ENCODE peak calls at places on chromosomes 6 and 20, in six cellular contexts. Q is left lung, R is GM06990, T is fibroblast of the aortic adventitia, H is esophagus squamous epithelium, D is GM23338. V is an unnamed sample.

GRCh38 chr6:35084041-35084491 is 57.1 kb downstream of the TCP11 start:
- DNase-seq in D (no peak), Q (no peak), H (no peak), T (no peak), R (no peak), V (peak; percentile 17)

GRCh38 chr20:33501000-33501399 is 11.1 kb downstream of the CBFA2T2 start:
- DNase-seq in D (no peak), Q (no peak), T (no peak), H (no peak), R (no peak), V (no peak)

GRCh38 chr20:49987868-49988690 is 5.3 kb downstream of the SNAI1 start:
- DNase-seq in R (no peak), T (no peak), Q (no peak), D (no peak), H (no peak), V (no peak)

GRCh38 chr6:136525586-136526195 is 24.5 kb downstream of the MAP7 start:
- DNase-seq in H (no peak), R (no peak), D (no peak), Q (no peak), T (no peak), V (no peak)

GRCh38 chr20:20561172-20561571 is 151.3 kb downstream of the RALGAPA2 start:
- DNase-seq in H (no peak), R (no peak), Q (no peak), D (peak; percentile 33), T (no peak), V (no peak)

GRCh38 chr20:53639647-53640440 is 46.2 kb upstream of the ZNF217 start:
- DNase-seq in T (no peak), D (no peak), R (no peak), Q (no peak), H (no peak), V (no peak)

GRCh38 chr6:159692303-159693127 is 526 bp downstream of the SOD2 start:
- DNase-seq in Q (peak; percentile 81), D (peak; percentile 51), H (peak; percentile 21), R (peak; percentile 71), T (peak; percentile 47), V (peak; percentile 70)

GRCh38 chr6:36610576-36611336 is 16.6 kb downstream of the SRSF3 start:
- DNase-seq in Q (no peak), H (no peak), T (no peak), D (no peak), R (no peak), V (no peak)

GRCh38 chr6:75481936-75482593 is 11.5 kb downstream of the FILIP1 start:
- DNase-seq in R (no peak), T (peak; percentile 92), H (no peak), Q (no peak), D (no peak), V (no peak)

GRCh38 chr20:1118004-1118335 is 432 bp upstream of the PSMF1 start:
- DNase-seq in D (no peak), Q (no peak), R (no peak), T (no peak), H (no peak), V (no peak)

GRCh38 chr6:147711511-147711910 is 203.0 kb downstream of the SAMD5 start:
- DNase-seq in T (no peak), D (no peak), H (no peak), Q (no peak), R (no peak), V (no peak)

GRCh38 chr6:11144393-11144829 is 32.9 kb upstream of the ERVFRD-1 start:
- DNase-seq in H (peak; percentile 2), T (peak; percentile 76), Q (peak; percentile 82), R (no peak), D (peak; percentile 87), V (peak; percentile 82)

GRCh38 chr20:48626226-48626937 is 201.4 kb downstream of the PREX1 start:
- DNase-seq in D (no peak), R (no peak), T (no peak), H (no peak), Q (no peak), V (no peak)

GRCh38 chr6:17928514-17929430 is 58.7 kb downstream of the KIF13A start:
- DNase-seq in T (peak; percentile 78), R (no peak), H (no peak), D (no peak), Q (no peak), V (no peak)

GRCh38 chr6:18380165-18380564 is 7.0 kb upstream of the RNF144B start:
- DNase-seq in D (no peak), T (no peak), Q (no peak), H (no peak), R (no peak), V (no peak)

GRCh38 chr20:44422083-44422482 is 53.6 kb upstream of the TTPAL start:
- DNase-seq in Q (no peak), R (no peak), D (no peak), H (no peak), T (peak; percentile 51), V (no peak)

GRCh38 chr6:142744836-142745235 is 200.1 kb downstream of the HIVEP2 start:
- DNase-seq in H (no peak), T (no peak), D (no peak), Q (no peak), R (no peak), V (no peak)

GRCh38 chr6:16224409-16224808 is 14.0 kb upstream of the GMPR start:
- DNase-seq in R (no peak), Q (no peak), D (no peak), H (no peak), T (no peak), V (no peak)

GRCh38 chr20:34420146-34420545 is 57.1 kb downstream of the ITCH start:
- DNase-seq in T (no peak), D (no peak), Q (no peak), R (no peak), H (no peak), V (no peak)

GRCh38 chr20:23245553-23246128 is 105.0 kb upstream of the NXT1 start:
- DNase-seq in T (peak; percentile 51), D (peak; percentile 80), Q (peak; percentile 76), R (peak; percentile 48), H (no peak), V (peak; percentile 83)

GRCh38 chr20:8662433-8662954 is 406.4 kb upstream of the PLCB4 start:
- DNase-seq in R (no peak), Q (no peak), T (no peak), D (no peak), H (no peak), V (no peak)

GRCh38 chr6:44342052-44342451 is 398 bp upstream of the SPATS1 start:
- DNase-seq in T (peak; percentile 6), D (no peak), H (no peak), Q (no peak), R (no peak), V (no peak)

GRCh38 chr6:53306819-53307347 is 41.9 kb downstream of the ELOVL5 start:
- DNase-seq in D (no peak), Q (no peak), R (peak; percentile 80), T (no peak), H (no peak), V (peak; percentile 45)

GRCh38 chr6:90610291-90610670 is 23.4 kb upstream of the MAP3K7 start:
- DNase-seq in R (peak; percentile 18), H (no peak), Q (no peak), T (peak; percentile 5), D (peak; percentile 23), V (no peak)

GRCh38 chr6:107419747-107420146 is 39.6 kb downstream of the PDSS2 start:
- DNase-seq in H (no peak), R (no peak), D (no peak), Q (no peak), T (no peak), V (no peak)

GRCh38 chr20:23178806-23179205 is 92.7 kb upstream of the CD93 start:
- DNase-seq in Q (no peak), D (no peak), H (no peak), R (no peak), T (peak; percentile 60), V (no peak)

GRCh38 chr20:4684837-4685413 is 36.8 kb upstream of the PRND start:
- DNase-seq in H (no peak), Q (no peak), T (peak; percentile 43), D (no peak), R (no peak), V (no peak)

GRCh38 chr6:11277275-11278206 is 45.1 kb upstream of the NEDD9 start:
- DNase-seq in H (no peak), D (peak; percentile 88), Q (peak; percentile 48), T (peak; percentile 16), R (peak; percentile 59), V (peak; percentile 83)

DNA sequence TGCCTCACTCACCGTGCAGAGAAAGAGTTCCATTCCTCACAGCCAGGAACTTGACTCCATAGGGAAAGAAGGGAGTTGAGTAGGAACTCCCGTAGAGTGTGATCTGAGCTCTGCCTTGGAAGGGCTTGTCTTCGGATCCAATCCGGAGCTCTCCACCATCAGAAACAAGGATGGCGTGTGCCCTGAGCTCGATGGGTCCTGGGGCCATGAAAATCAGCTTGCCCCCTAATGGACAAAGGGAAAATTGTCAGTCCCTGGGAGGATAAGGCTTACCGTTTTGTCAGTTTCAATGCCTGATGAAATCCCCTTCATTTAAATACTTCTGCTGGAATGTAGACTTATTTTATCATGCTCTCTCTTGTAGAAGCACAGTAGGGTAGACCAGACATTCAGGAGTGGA is 153.3 kb downstream of the PKHD1 start:
- DNase-seq in T (no peak), H (no peak), R (no peak), Q (no peak), D (peak; percentile 84), V (peak; percentile 28)
- TF ChIP-seq CTCF in T (no peak), H (no peak), R (peak; percentile 70), Q (no peak), D (peak; percentile 65), V (peak; percentile 40)

GRCh38 chr6:118864330-118865166 is 29.4 kb upstream of the ASF1A start:
- DNase-seq in H (no peak), R (no peak), D (no peak), Q (no peak), T (no peak), V (peak; percentile 16)
- TF ChIP-seq CTCF in H (no peak), R (no peak), D (no peak), Q (no peak), T (no peak), V (no peak)

GRCh38 chr6:82738773-82739172 is 326.9 kb downstream of the UBE3D start:
- DNase-seq in D (no peak), Q (no peak), T (no peak), R (no peak), H (no peak), V (no peak)
- TF ChIP-seq CTCF in D (no peak), Q (no peak), T (no peak), R (no peak), H (no peak), V (no peak)

DNA sequence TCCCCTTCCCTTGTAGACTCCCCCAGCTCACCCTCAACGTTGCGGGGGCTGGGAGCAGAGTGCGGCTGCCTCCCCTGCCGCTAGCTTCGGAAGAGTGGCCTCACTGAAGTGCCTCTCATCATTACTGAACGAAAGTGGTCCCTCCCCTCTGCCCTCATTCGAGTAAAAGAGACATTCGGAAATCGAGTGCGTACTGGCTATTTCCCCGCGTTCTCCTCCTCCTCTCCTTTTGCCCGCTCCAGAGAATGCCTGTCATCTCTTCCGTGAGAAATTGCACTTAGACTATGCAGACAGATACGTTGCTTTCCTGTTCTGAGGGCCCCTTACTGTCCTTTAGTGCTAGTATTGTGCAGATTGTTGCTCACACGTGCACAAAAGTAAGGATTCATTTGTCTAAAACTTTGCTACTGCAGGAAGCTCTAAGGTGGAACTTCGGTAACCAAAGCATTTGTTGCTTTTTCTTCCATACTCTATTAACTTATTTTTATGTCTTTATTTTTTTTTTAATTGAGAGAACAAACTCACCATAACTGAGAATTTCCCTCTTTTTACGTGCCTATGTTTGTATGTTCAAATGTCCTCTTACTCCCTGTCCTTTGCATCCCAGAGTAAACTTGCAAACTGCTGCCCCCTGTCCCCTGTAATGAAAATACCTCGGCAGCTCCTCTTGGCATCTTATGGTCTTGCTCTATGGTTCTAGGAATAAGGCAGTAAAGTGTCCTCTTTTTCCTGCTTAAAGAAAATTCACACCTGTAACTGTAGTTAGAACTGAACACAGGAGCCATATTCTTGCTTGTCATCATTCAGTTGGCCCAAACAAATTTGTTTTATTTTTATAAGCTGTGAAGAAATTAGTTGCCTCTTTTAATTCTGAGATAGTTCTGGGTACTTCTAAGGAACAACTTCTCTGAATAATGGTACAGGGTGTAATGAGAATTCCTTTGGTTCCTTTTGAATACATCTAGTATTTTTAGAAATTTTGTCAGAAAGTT is 1.1 kb downstream of the MAP3K4 start:
- DNase-seq in Q (peak; percentile 48), H (no peak), R (no peak), D (peak; percentile 81), T (peak; percentile 80), V (peak; percentile 52)
- TF ChIP-seq CTCF in Q (no peak), H (peak; percentile 53), R (peak; percentile 69), D (peak; percentile 74), T (peak; percentile 75), V (peak; percentile 63)